ENCODE peak calls at places on chromosomes 13 and 19, in four cellular contexts. E is psoas muscle, O is fibroblast of lung, A is cardiac fibroblast. X is an unnamed sample.
A peak's percentile ranks its signal among the peaks of the same experiment; 100 is the strongest.

GRCh38 chr13:94312511-94313191 is 166.8 kb downstream of the DCT start:
- DNase-seq in E (no peak), O (peak; percentile 32), A (no peak), X (no peak)

GRCh38 chr13:46295531-46296464 is 84.1 kb downstream of the LRRC63 start:
- DNase-seq in E (peak; percentile 20), O (peak; percentile 96), A (peak; percentile 96), X (peak; percentile 99)

GRCh38 chr19:48918801-48919247 is 14.7 kb upstream of the DHDH start:
- DNase-seq in E (no peak), O (no peak), A (no peak), X (no peak)

GRCh38 chr13:34942732-34943674 is 933 bp downstream of the NBEA start:
- DNase-seq in E (peak; percentile 18), O (no peak), A (no peak), X (no peak)

GRCh38 chr19:34837262-34837661 is 64.2 kb upstream of the ZNF599 start:
- DNase-seq in E (peak; percentile 16), O (no peak), A (peak; percentile 45), X (no peak)

GRCh38 chr13:90519157-90519556 is 828.3 kb upstream of the MIR17HG start:
- DNase-seq in E (no peak), O (no peak), A (no peak), X (no peak)

GRCh38 chr13:46478641-46479040 is 74.3 kb upstream of the LRCH1 start:
- DNase-seq in E (no peak), O (no peak), A (peak; percentile 11), X (peak; percentile 16)

GRCh38 chr13:30616927-30617314 is 799 bp upstream of the USPL1 start:
- DNase-seq in E (no peak), O (peak; percentile 92), A (peak; percentile 97), X (peak; percentile 94)

GRCh38 chr13:113584870-113585671 is 518 bp downstream of the TFDP1 start:
- DNase-seq in E (no peak), O (no peak), A (no peak), X (no peak)

GRCh38 chr13:40672310-40673060 is 6.0 kb upstream of the FOXO1 start:
- DNase-seq in E (no peak), O (peak; percentile 84), A (peak; percentile 49), X (peak; percentile 80)

GRCh38 chr13:23433171-23434153 is at the start of gene SACS:
- DNase-seq in E (no peak), O (peak; percentile 80), A (peak; percentile 49), X (peak; percentile 19)
- H3K4me3 ChIP-seq in E (peak within 1 kb of the TSS; percentile 75), O (peak within 1 kb of the TSS; percentile 76), A (peak within 1 kb of the TSS; percentile 63), X (peak within 1 kb of the TSS; percentile 61)

GRCh38 chr13:110565296-110565695 is 3.8 kb upstream of the RAB20 start:
- DNase-seq in E (no peak), O (no peak), A (no peak), X (no peak)
- TF ChIP-seq CTCF in E (no peak), O (no peak), A (no peak), X (no peak)

GRCh38 chr19:16542894-16543498 is 759 bp upstream of the CHERP start:
- DNase-seq in E (no peak), O (no peak), A (no peak), X (peak; percentile 6)

GRCh38 chr19:16540948-16541347 is 1.3 kb downstream of the CHERP start:
- DNase-seq in E (no peak), O (no peak), A (no peak), X (no peak)

GRCh38 chr19:16544468-16545231 is 2.4 kb upstream of the CHERP start:
- DNase-seq in E (no peak), O (no peak), A (no peak), X (no peak)

GRCh38 chr19:16542045-16542893 is at the start of gene CHERP:
- DNase-seq in E (peak; percentile 94), O (peak; percentile 92), A (peak; percentile 95), X (peak; percentile 88)

GRCh38 chr19:16541526-16542044 is 652 bp downstream of the CHERP start:
- DNase-seq in E (no peak), O (no peak), A (peak; percentile 13), X (no peak)
- H3K4me3 ChIP-seq in E (peak overlapping the region; percentile 94), O (peak overlapping the region; percentile 93), A (peak overlapping the region; percentile 95), X (peak overlapping the region; percentile 93)

GRCh38 chr19:50706387-50706786 is 13.2 kb downstream of the SHANK1 start:
- DNase-seq in E (no peak), O (no peak), A (no peak), X (no peak)

GRCh38 chr19:50708179-50708879 is 11.3 kb downstream of the SHANK1 start:
- DNase-seq in E (no peak), O (no peak), A (no peak), X (no peak)

GRCh38 chr19:50702870-50703829 is 16.5 kb downstream of the SHANK1 start:
- DNase-seq in E (no peak), O (no peak), A (peak; percentile 26), X (no peak)

GRCh38 chr19:50703915-50704548 is 15.6 kb downstream of the SHANK1 start:
- DNase-seq in E (no peak), O (no peak), A (no peak), X (no peak)

DNA sequence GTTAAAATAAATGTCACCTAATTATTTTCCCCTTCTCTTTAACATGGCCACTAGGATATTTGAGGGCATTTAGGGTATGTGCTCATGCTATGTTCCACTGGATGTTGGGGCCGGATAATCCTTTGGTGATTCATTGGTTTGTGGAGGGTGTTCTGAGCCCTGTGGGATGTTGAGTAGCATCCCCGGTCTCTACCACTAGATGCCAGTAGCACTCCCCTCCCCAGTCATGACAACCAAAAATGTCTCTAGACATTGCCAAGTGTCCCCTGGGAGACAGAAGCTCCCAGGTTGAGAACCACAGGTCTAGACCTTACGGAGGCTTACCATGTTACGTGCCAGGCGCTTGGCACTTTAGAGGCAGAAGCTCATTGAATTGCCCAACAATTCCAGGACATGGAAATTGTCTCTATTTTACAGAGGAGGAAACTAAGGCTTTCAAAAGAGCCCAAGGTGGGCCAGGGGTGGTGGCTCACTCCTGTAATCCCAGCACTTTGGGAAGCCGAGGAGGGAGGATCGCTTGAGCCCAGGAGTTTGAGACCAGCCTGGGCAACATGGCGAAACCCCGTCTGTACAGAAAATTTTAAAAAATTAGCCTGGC is 14.1 kb downstream of the SHANK1 start:
- DNase-seq in E (no peak), O (peak; percentile 24), A (peak; percentile 73), X (peak; percentile 66)
- TF ChIP-seq CTCF in E (peak; percentile 27), O (peak; percentile 89), A (peak; percentile 89), X (peak; percentile 91)

GRCh38 chr13:112575680-112576079 is 12.3 kb downstream of the TUBGCP3 start:
- DNase-seq in E (no peak), O (peak; percentile 21), A (no peak), X (peak; percentile 64)
- H3K4me3 ChIP-seq in E (no peak overlapping the region), O (no peak overlapping the region), A (no peak overlapping the region), X (no peak overlapping the region)

DNA sequence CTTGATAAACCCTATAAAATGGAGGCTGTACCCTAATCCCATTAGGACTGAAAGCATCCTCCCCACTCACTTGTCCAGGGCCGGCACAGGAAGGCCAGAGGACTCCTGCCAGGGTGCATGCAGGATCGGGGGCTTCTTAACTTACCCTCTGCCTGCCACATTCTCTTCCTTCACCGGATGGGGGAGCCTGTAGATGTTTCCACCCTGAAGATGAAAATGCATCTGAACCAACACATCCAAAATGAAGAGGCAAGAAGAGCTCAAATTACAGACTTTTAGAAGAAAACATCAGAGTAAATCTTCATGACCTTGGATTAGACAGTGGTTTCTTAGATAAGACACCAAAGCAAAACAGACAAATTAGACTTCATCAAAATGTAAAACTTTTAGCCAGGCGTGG is 25.9 kb upstream of the NAPA start:
- DNase-seq in E (no peak), O (peak; percentile 21), A (peak; percentile 66), X (peak; percentile 62)
- TF ChIP-seq CTCF in E (peak; percentile 12), O (peak; percentile 41), A (peak; percentile 41), X (peak; percentile 61)

GRCh38 chr13:27794921-27795717 is 2.8 kb downstream of the GSX1 start:
- DNase-seq in E (no peak), O (no peak), A (no peak), X (no peak)
- H3K4me3 ChIP-seq in E (no peak overlapping the region), O (no peak overlapping the region), A (no peak overlapping the region), X (no peak overlapping the region)

GRCh38 chr19:3692141-3693029 is 7.9 kb downstream of the PIP5K1C start:
- DNase-seq in E (no peak), O (no peak), A (no peak), X (no peak)
- TF ChIP-seq CTCF in E (peak; percentile 31), O (peak; percentile 16), A (peak; percentile 70), X (peak; percentile 65)

DNA sequence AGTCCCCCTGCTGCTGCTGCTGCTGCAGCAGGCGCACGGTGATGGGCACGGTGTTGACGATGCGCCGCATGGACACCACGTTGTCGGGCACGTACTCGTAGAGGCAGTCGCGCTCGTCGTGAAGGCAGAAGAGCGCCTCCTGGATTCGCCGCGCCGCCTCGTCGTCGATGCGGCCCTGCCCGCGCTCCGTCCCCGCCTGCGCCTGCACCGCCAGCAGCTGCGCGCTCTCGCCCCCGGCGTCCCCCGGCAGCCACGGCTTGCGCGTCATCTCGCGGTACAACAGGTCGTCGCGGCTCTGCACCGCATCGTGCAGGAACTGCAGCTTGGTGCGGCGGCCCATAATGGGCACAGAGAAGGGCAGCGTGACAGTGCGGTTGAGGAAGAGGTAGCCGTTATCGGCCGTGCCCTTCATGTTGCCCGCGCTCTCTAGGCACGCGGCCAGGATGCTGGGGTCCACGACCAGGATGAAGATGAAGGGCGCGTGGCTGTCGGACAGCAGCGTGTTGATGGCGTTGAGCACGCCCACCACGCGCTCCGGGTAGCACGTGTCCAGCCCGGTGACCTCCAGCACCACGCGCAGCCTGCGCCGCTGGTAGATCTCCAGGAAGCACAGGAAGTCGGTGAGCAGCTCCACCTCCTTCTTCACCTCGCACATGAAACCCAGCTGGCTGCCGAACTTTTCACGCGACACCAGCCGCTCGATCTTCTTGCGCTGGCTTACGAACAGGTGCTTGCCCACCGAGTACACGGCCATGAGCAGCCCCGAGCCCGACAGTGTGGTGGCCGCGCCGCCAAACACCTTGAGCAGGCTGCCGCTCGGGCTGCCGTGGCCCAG is 8.1 kb downstream of the NKPD1 start:
- DNase-seq in E (peak; percentile 45), O (peak; percentile 54), A (peak; percentile 66), X (peak; percentile 40)
- H3K4me3 ChIP-seq in E (peak overlapping the region; percentile 56), O (no peak overlapping the region), A (peak overlapping the region; percentile 11), X (peak overlapping the region; percentile 13)

GRCh38 chr13:100442095-100442832 is 146.3 kb downstream of the GGACT start:
- DNase-seq in E (no peak), O (no peak), A (no peak), X (no peak)
- TF ChIP-seq CTCF in E (no peak), O (no peak), A (no peak), X (no peak)

X was measured in fibroblast of the aortic adventitia.